ENCODE peak calls at places on chromosome 2, in nine cellular contexts. F, M, I, V, D, Y, U, X and Z are unnamed samples.
A peak's percentile ranks its signal among the peaks of the same experiment; 100 is the strongest.

GRCh38 chr2:113791697-113792590 is 35.5 kb upstream of the SLC35F5 start:
- DNase-seq in F (no peak), M (no peak), I (no peak), V (no peak), D (peak; percentile 32), Y (no peak), U (peak; percentile 42), X (no peak), Z (no peak)

GRCh38 chr2:159996792-159997546 is 65.4 kb downstream of the PLA2R1 start:
- DNase-seq in F (no peak), M (no peak), I (no peak), V (peak; percentile 30), D (no peak), Y (no peak), U (peak; percentile 23), X (no peak), Z (no peak)

GRCh38 chr2:208000701-208001395 is 24.5 kb downstream of the PLEKHM3 start:
- DNase-seq in F (no peak), M (no peak), I (no peak), V (peak; percentile 75), D (peak; percentile 72), Y (no peak), U (no peak), X (no peak), Z (no peak)

GRCh38 chr2:38224181-38224580 is 148.2 kb upstream of the CYP1B1 start:
- DNase-seq in F (no peak), M (no peak), I (no peak), V (no peak), D (no peak), Y (no peak), U (no peak), X (no peak), Z (no peak)

GRCh38 chr2:155456222-155456621 is 757.7 kb downstream of the KCNJ3 start:
- DNase-seq in F (no peak), M (no peak), I (no peak), V (no peak), D (no peak), Y (no peak), U (no peak), X (no peak), Z (no peak)

GRCh38 chr2:7269993-7270392 is 352.8 kb downstream of the RNF144A start:
- DNase-seq in F (no peak), M (no peak), I (no peak), V (no peak), D (no peak), Y (no peak), U (no peak), X (no peak), Z (no peak)

GRCh38 chr2:81767173-81767720 is 1462.7 kb upstream of the LRRTM1 start:
- DNase-seq in F (no peak), M (no peak), I (no peak), V (peak; percentile 69), D (peak; percentile 4), Y (no peak), U (no peak), X (no peak), Z (no peak)

GRCh38 chr2:19866741-19867140 is 35.0 kb downstream of the TTC32 start:
- DNase-seq in F (no peak), M (no peak), I (no peak), V (no peak), D (no peak), Y (no peak), U (no peak), X (no peak), Z (no peak)

GRCh38 chr2:159882069-159882468 is 84.1 kb upstream of the CD302 start:
- DNase-seq in F (no peak), M (no peak), I (no peak), V (no peak), D (no peak), Y (no peak), U (no peak), X (no peak), Z (no peak)

GRCh38 chr2:149219853-149220252 is 110.5 kb upstream of the LYPD6 start:
- DNase-seq in F (no peak), M (no peak), I (no peak), V (no peak), D (no peak), Y (no peak), U (no peak), X (no peak), Z (no peak)

GRCh38 chr2:43792653-43793052 is 18.8 kb downstream of the DYNC2LI1 start:
- DNase-seq in F (no peak), M (no peak), I (no peak), V (no peak), D (no peak), Y (no peak), U (no peak), X (no peak), Z (no peak)

GRCh38 chr2:215966951-215967350 is 46.4 kb downstream of the MREG start:
- DNase-seq in F (no peak), M (no peak), I (no peak), V (peak; percentile 21), D (peak; percentile 13), Y (no peak), U (no peak), X (no peak), Z (no peak)

GRCh38 chr2:239095475-239095874 is 247.6 kb downstream of the TWIST2 start:
- DNase-seq in F (no peak), M (no peak), I (no peak), V (no peak), D (no peak), Y (no peak), U (no peak), X (no peak), Z (no peak)
- TF ChIP-seq CTCF in F (no peak), M (no peak), I (no peak), V (no peak), D (no peak), Y (no peak), U (no peak), X (no peak), Z (no peak)

GRCh38 chr2:39871291-39871761 is 92.3 kb upstream of the THUMPD2 start:
- DNase-seq in F (no peak), M (no peak), I (no peak), V (peak; percentile 92), D (peak; percentile 90), Y (no peak), U (peak; percentile 41), X (peak; percentile 97), Z (no peak)
- TF ChIP-seq CTCF in F (no peak), M (no peak), I (no peak), V (no peak), D (no peak), Y (no peak), U (no peak), X (no peak), Z (no peak)

GRCh38 chr2:189312211-189312610 is 129.1 kb upstream of the WDR75 start:
- DNase-seq in F (no peak), M (no peak), I (no peak), V (no peak), D (no peak), Y (no peak), U (no peak), X (no peak), Z (no peak)
- TF ChIP-seq CTCF in F (no peak), M (no peak), I (no peak), V (no peak), D (no peak), Y (no peak), U (no peak), X (no peak), Z (no peak)

GRCh38 chr2:73436019-73436418 is 50.4 kb downstream of the ALMS1 start:
- DNase-seq in F (no peak), M (no peak), I (no peak), V (no peak), D (no peak), Y (no peak), U (no peak), X (no peak), Z (no peak)
- TF ChIP-seq CTCF in F (no peak), M (no peak), I (no peak), V (no peak), D (no peak), Y (no peak), U (no peak), X (no peak), Z (no peak)

GRCh38 chr2:168160897-168161296 is 86.5 kb downstream of the STK39 start:
- DNase-seq in F (no peak), M (no peak), I (no peak), V (no peak), D (no peak), Y (no peak), U (no peak), X (no peak), Z (no peak)
- TF ChIP-seq CTCF in F (peak; percentile 40), M (no peak), I (no peak), V (no peak), D (peak; percentile 5), Y (no peak), U (no peak), X (peak; percentile 24), Z (no peak)

GRCh38 chr2:241855888-241856422 is 2.7 kb downstream of the PDCD1 start:
- DNase-seq in F (no peak), M (no peak), I (no peak), V (no peak), D (no peak), Y (no peak), U (no peak), X (no peak), Z (no peak)
- TF ChIP-seq CTCF in F (no peak), M (no peak), I (no peak), V (no peak), D (no peak), Y (no peak), U (no peak), X (no peak), Z (no peak)